ENCODE peak calls at places on chromosomes 16 and 17, in six cellular contexts. V is CD4-positive, alpha-beta T cell; J is GM23338; K is nephron progenitor cell; R is AG09319; C is lower lobe of right lung. T is an unnamed sample.

GRCh38 chr17:29283496-29283895 is 10.5 kb downstream of the NUFIP2 start:
- DNase-seq in V (no peak), J (no peak), K (no peak), R (no peak), C (no peak), T (no peak)

GRCh38 chr16:14309906-14310305 is 238.8 kb downstream of the MRTFB start:
- DNase-seq in V (no peak), J (no peak), K (no peak), R (no peak), C (no peak), T (no peak)

GRCh38 chr16:19555938-19556778 is 655 bp downstream of the VPS35L start:
- DNase-seq in V (peak), J (peak), K (peak), R (no peak), C (no peak), T (peak)

GRCh38 chr17:40341808-40342574 is 22.5 kb downstream of the GJD3 start:
- DNase-seq in V (no peak), J (peak), K (peak), R (no peak), C (peak), T (peak)

GRCh38 chr16:30706046-30706445 is 7.1 kb downstream of the SRCAP start:
- DNase-seq in V (no peak), J (no peak), K (no peak), R (no peak), C (no peak), T (no peak)

GRCh38 chr16:4435668-4436067 is 10.0 kb downstream of the DNAJA3 start:
- DNase-seq in V (no peak), J (no peak), K (no peak), R (no peak), C (no peak), T (no peak)

GRCh38 chr17:47660064-47660492 is 10.4 kb downstream of the KPNB1 start:
- DNase-seq in V (no peak), J (no peak), K (no peak), R (no peak), C (no peak), T (no peak)

GRCh38 chr16:87459027-87459426 is 33.8 kb downstream of the ZCCHC14 start:
- DNase-seq in V (no peak), J (no peak), K (no peak), R (no peak), C (no peak), T (no peak)

GRCh38 chr16:89322381-89323119 is 105.0 kb downstream of the ZNF778 start:
- DNase-seq in V (no peak), J (peak), K (peak), R (peak), C (peak), T (peak)

GRCh38 chr17:13728751-13729150 is 127.0 kb upstream of the HS3ST3A1 start:
- DNase-seq in V (no peak), J (no peak), K (no peak), R (no peak), C (no peak), T (no peak)

GRCh38 chr16:8848939-8849391 is 19.8 kb downstream of the CARHSP1 start:
- DNase-seq in V (no peak), J (no peak), K (no peak), R (no peak), C (no peak), T (no peak)

GRCh38 chr17:2436516-2436915 is 35.7 kb upstream of the MNT start:
- DNase-seq in V (no peak), J (peak), K (no peak), R (no peak), C (no peak), T (no peak)

GRCh38 chr16:50467559-50467942 is 80.6 kb upstream of the NKD1 start:
- DNase-seq in V (no peak), J (no peak), K (no peak), R (no peak), C (no peak), T (no peak)

GRCh38 chr17:18959071-18959844 is 7.3 kb downstream of the SLC5A10 start:
- DNase-seq in V (no peak), J (no peak), K (peak), R (no peak), C (no peak), T (no peak)

GRCh38 chr17:49035470-49036269 is 38.5 kb downstream of the IGF2BP1 start:
- DNase-seq in V (peak), J (peak), K (peak), R (no peak), C (peak), T (peak)

GRCh38 chr16:84479716-84480450 is 24.6 kb downstream of the MEAK7 start:
- DNase-seq in V (no peak), J (no peak), K (no peak), R (no peak), C (no peak), T (no peak)

GRCh38 chr17:18148586-18148985 is 35.0 kb upstream of the ALKBH5 start:
- DNase-seq in V (no peak), J (no peak), K (no peak), R (no peak), C (no peak), T (no peak)

GRCh38 chr17:60089097-60089844 is 10.6 kb upstream of the HEATR6 start:
- DNase-seq in V (no peak), J (no peak), K (no peak), R (no peak), C (no peak), T (no peak)

GRCh38 chr17:46982577-46982976 is 3.5 kb upstream of the RPRML start:
- DNase-seq in V (no peak), J (no peak), K (no peak), R (no peak), C (no peak), T (no peak)

GRCh38 chr17:77385750-77386501 is 245.2 kb downstream of the SEC14L1 start:
- DNase-seq in V (no peak), J (no peak), K (no peak), R (no peak), C (peak), T (no peak)

GRCh38 chr16:88116121-88116900 is 165.1 kb downstream of the BANP start:
- DNase-seq in V (no peak), J (no peak), K (no peak), R (peak), C (no peak), T (no peak)

GRCh38 chr16:11497329-11497805 is 89.4 kb downstream of the LITAF start:
- DNase-seq in V (no peak), J (peak), K (peak), R (peak), C (peak), T (no peak)

GRCh38 chr16:1312459-1312801 is 3.0 kb downstream of the UBE2I start:
- DNase-seq in V (no peak), J (no peak), K (no peak), R (no peak), C (no peak), T (no peak)

GRCh38 chr16:84487358-84487757 is 17.1 kb downstream of the MEAK7 start:
- DNase-seq in V (no peak), J (no peak), K (no peak), R (no peak), C (no peak), T (no peak)

GRCh38 chr17:72191901-72192300 is 71.1 kb downstream of the SOX9 start:
- DNase-seq in V (no peak), J (no peak), K (no peak), R (no peak), C (no peak), T (no peak)

GRCh38 chr17:71361691-71362450 is 758.9 kb upstream of the SOX9 start:
- DNase-seq in V (no peak), J (no peak), K (no peak), R (no peak), C (no peak), T (no peak)

GRCh38 chr17:33725675-33726271 is 432.7 kb upstream of the ASIC2 start:
- DNase-seq in V (no peak), J (peak), K (peak), R (no peak), C (peak), T (peak)

GRCh38 chr16:85229869-85230416 is 117.7 kb upstream of the CIBAR2 start:
- DNase-seq in V (no peak), J (no peak), K (no peak), R (no peak), C (no peak), T (no peak)

GRCh38 chr17:21001111-21001812 is 41.5 kb downstream of the USP22 start:
- DNase-seq in V (no peak), J (no peak), K (no peak), R (no peak), C (no peak), T (no peak)

GRCh38 chr17:59105852-59106462 is 723 bp downstream of the TRIM37 start:
- DNase-seq in V (peak), J (peak), K (no peak), R (no peak), C (peak), T (peak)

GRCh38 chr17:68824707-68825106 is 130.5 kb downstream of the ABCA8 start:
- DNase-seq in V (no peak), J (no peak), K (no peak), R (no peak), C (no peak), T (no peak)

GRCh38 chr16:6483634-6484033 is 849.0 kb upstream of the RBFOX1 start:
- DNase-seq in V (no peak), J (peak), K (peak), R (no peak), C (no peak), T (peak)

GRCh38 chr16:69836252-69836651 is 74.1 kb downstream of the WWP2 start:
- DNase-seq in V (no peak), J (no peak), K (no peak), R (no peak), C (no peak), T (no peak)

GRCh38 chr17:3965123-3965800 is 1.0 kb upstream of the ATP2A3 start:
- DNase-seq in V (peak), J (peak), K (peak), R (no peak), C (peak), T (peak)
- TF ChIP-seq CTCF in V (no peak), J (no peak), K (no peak), R (no peak), C (no peak), T (no peak)

DNA sequence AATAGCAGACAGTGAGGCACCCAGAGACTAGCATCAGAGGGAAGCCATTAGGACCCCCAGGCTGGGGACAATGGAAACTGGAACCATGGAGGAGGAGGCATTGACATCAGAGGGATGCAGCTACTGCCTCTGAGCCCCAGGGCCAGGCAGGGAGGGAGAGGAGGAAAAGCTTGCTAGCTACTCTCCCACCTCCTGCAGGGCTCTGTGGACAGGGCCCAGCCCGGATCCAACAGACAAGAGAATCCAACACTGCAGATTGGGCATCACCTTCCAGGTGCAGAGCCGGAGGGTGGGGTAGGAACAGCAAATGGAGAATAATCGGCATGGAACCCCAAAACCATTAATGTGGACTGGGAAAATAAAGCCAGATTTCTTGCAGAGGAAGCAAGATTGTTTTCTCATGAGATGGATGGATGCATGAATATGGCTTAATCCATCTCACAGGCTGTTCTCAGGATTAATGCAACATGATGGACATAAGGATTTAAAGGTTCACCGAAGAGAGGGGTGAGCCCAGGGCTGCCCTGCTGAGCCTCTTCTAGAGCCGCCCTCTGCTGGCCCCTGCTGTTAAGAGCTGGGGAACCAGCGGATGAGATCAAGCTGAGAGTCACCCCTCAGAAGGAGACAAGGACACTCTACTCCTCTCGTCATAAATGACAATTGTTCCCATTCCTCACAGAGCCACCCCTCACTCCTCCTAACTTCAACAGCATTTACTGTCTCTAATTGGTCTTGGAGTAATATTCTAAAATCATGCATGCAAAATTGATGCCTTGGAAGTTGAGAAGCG is 48.8 kb downstream of the DNAH3 start:
- DNase-seq in V (no peak), J (peak), K (peak), R (no peak), C (no peak), T (peak)
- TF ChIP-seq CTCF in V (peak), J (peak), K (peak), R (peak), C (peak), T (no peak)

GRCh38 chr16:2428787-2429036 is 535 bp upstream of the CCNF start:
- DNase-seq in V (no peak), J (no peak), K (no peak), R (no peak), C (no peak), T (no peak)

GRCh38 chr16:2432286-2432685 is 3.0 kb downstream of the CCNF start:
- DNase-seq in V (no peak), J (no peak), K (no peak), R (no peak), C (no peak), T (no peak)

GRCh38 chr16:2429037-2429770 is at the start of gene CCNF:
- DNase-seq in V (peak), J (peak), K (peak), R (peak), C (peak), T (peak)

GRCh38 chr16:2428051-2428786 is 1.0 kb upstream of the CCNF start:
- DNase-seq in V (no peak), J (peak), K (peak), R (no peak), C (no peak), T (peak)

GRCh38 chr16:2429771-2430663 is 770 bp downstream of the CCNF start:
- DNase-seq in V (no peak), J (peak), K (peak), R (no peak), C (no peak), T (peak)
- TF ChIP-seq CTCF in V (no peak), J (no peak), K (no peak), R (no peak), C (no peak), T (no peak)

DNA sequence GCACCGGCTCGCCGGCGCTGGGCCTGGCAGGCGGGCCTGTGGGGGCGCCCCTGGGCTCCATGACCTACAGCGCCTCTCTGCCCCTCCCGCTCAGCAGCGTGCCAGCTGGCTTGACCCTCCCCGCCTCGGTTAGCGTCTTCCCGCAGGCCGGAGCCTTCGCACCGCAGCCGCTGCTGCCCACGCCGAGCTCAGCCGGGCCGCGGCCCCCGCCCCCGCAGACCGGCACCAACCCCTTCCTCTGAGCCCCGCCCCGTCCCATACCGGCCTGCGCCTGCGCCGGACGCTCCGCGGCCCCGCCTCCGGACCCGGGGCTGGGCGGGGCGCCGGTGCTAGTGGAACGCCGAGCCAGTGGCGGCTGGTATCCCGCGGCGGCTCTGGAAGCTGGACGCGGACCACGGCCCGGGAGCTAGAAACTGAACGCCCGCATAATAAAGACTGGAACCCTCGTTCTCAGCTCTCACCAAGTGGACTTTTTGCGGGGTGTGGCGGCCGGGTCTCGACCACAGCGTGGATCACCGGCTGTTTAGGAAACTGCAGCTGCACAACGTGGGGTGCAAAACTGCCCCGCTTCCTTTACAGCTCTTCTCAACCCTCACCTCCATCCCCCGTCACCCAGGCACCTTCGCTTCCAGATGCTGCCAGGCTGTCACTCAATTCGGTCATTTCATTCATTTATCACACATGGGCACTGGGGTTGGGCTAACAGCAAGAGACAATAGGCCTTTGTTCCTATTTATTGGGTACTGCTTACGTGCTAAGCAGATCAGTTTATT is 4.9 kb upstream of the SPATA20 start:
- DNase-seq in V (peak), J (peak), K (peak), R (peak), C (peak), T (peak)
- TF ChIP-seq CTCF in V (peak), J (no peak), K (no peak), R (peak), C (peak), T (no peak)

DNA sequence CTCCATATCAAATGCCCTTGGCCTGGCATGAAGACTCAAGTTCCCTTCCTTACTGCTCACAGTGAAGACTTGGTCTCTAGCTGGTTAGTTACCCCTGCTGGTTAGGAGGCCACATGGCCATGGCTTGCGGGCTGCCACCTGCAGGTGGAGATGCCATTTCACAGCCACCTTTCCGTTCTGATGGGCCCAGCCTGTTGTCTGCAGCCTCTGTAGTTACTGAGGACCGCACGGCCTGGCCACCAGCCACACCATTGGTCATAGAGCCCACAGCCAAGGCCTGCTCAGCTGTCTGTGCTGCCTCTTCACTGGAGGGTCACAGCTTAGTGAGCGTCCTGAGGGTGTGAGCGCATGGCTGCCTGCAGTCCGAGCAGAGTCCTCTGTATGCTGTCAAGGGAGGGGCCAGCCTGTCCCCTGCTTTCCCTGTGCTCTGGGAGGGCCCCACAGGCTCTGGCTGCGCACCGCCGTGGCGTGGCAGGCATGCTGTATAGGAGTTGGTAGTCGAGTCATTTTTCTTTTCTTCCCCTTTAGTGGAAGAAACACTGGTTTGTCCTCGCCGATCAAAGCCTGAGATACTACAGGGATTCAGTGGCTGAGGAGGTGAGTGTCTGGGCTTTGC is 59.2 kb downstream of the PLD6 start:
- DNase-seq in V (no peak), J (peak), K (no peak), R (no peak), C (no peak), T (no peak)
- TF ChIP-seq CTCF in V (peak), J (peak), K (no peak), R (no peak), C (no peak), T (peak)

DNA sequence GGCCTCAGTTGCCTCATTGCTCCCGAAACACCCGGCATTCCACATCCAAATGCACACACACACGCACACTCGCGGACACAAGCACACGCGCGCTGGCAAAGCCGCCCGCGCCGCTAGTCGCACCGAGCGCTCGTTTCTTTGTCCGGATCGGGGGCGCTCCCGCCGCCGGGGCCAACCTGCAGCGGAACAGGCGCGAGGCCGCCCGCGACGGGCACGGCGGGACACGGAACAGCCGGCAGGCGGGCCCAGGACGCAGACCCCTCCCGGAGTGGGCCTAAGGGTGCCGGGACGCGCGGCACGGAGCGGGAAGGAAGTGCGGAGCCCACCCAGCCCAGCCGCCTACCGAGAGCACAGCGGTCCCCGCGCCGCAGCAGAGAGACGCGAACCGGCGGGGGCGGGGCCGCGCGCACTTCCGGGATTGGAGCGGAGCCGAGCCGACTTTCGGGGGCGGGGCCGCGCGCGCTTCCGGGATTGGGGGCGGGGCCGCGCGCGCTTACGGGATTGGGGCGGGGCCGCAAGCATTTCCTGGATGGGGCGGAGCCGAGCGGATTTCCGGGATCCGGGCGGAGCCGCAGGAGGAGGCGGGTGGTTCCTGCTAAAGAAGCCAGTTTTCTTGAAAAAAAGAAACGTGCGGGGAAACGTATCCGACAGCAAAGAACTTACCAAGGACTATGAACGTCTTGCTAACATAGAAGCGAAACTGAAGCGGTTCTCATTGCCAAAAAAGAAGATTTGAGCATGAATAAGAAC is at the start of gene CYBC1:
- DNase-seq in V (peak), J (peak), K (peak), R (peak), C (peak), T (peak)
- TF ChIP-seq CTCF in V (no peak), J (no peak), K (no peak), R (no peak), C (no peak), T (no peak)

GRCh38 chr16:67162439-67163163 is 1.9 kb upstream of the HSF4 start:
- DNase-seq in V (no peak), J (no peak), K (no peak), R (no peak), C (no peak), T (no peak)
- TF ChIP-seq CTCF in V (no peak), J (no peak), K (no peak), R (no peak), C (no peak), T (no peak)

GRCh38 chr17:73210002-73210678 is 17.3 kb downstream of the COG1 start:
- DNase-seq in V (no peak), J (no peak), K (no peak), R (no peak), C (no peak), T (no peak)
- TF ChIP-seq CTCF in V (no peak), J (peak), K (peak), R (peak), C (peak), T (peak)

GRCh38 chr16:23678430-23679273 is at the start of gene PLK1:
- DNase-seq in V (peak), J (peak), K (peak), R (peak), C (peak), T (peak)
- TF ChIP-seq CTCF in V (no peak), J (peak), K (no peak), R (peak), C (peak), T (no peak)

DNA sequence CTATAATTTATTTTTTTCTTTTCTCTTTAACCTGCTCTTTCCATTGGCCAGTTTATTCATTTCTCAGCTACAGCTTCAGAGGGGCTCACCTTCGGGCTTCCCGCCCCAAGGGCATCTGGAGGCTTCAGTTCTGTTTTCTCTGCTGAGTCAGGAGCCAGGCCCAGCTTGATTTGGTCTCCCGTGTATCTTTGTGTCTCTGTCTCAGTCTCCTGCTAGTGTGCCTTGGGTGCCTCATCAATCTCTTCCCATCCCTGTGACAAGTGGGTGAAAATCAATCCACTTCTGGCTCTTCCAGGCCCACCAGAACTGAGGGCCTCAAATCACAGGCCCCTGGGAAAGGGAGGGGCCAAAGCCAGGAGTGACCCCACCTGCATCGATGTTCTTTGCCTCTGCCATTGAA is 72.1 kb downstream of the CCDC182 start:
- DNase-seq in V (no peak), J (no peak), K (no peak), R (no peak), C (no peak), T (no peak)
- TF ChIP-seq CTCF in V (no peak), J (no peak), K (no peak), R (no peak), C (no peak), T (no peak)